ENCODE peak calls at places on chromosomes 2 and 18, in nine cellular contexts. One of them, this sample, is unnamed.

GRCh38 chr18:34867520-34867919 is 157.4 kb downstream of the DTNA start:
- DNase-seq in esophagus squamous epithelium: no peak
- DNase-seq in fibroblast of lung: no peak
- DNase-seq in tibial artery: no peak
- DNase-seq in substantia nigra: no peak
- DNase-seq in CD8-positive, alpha-beta memory T cell: no peak
- DNase-seq in DND-41: peak
- DNase-seq in HCT116: peak
- DNase-seq in H1: peak
- DNase-seq in this sample: no peak

GRCh38 chr2:55109219-55109891 is 59.1 kb upstream of the RTN4 start:
- DNase-seq in esophagus squamous epithelium: no peak
- DNase-seq in fibroblast of lung: peak
- DNase-seq in tibial artery: no peak
- DNase-seq in substantia nigra: no peak
- DNase-seq in CD8-positive, alpha-beta memory T cell: no peak
- DNase-seq in DND-41: no peak
- DNase-seq in HCT116: no peak
- DNase-seq in H1: no peak
- DNase-seq in this sample: no peak

GRCh38 chr2:42554392-42554791 is 14.0 kb upstream of the MTA3 start:
- DNase-seq in esophagus squamous epithelium: no peak
- DNase-seq in fibroblast of lung: no peak
- DNase-seq in tibial artery: no peak
- DNase-seq in substantia nigra: no peak
- DNase-seq in CD8-positive, alpha-beta memory T cell: no peak
- DNase-seq in DND-41: no peak
- DNase-seq in HCT116: no peak
- DNase-seq in H1: no peak
- DNase-seq in this sample: no peak

GRCh38 chr2:145798419-145798818 is 1278.5 kb upstream of the ZEB2 start:
- DNase-seq in esophagus squamous epithelium: no peak
- DNase-seq in fibroblast of lung: no peak
- DNase-seq in tibial artery: no peak
- DNase-seq in substantia nigra: no peak
- DNase-seq in CD8-positive, alpha-beta memory T cell: no peak
- DNase-seq in DND-41: no peak
- DNase-seq in HCT116: no peak
- DNase-seq in H1: no peak
- DNase-seq in this sample: no peak

GRCh38 chr18:8151176-8151575 is 458.1 kb upstream of the RAB12 start:
- DNase-seq in esophagus squamous epithelium: no peak
- DNase-seq in fibroblast of lung: peak
- DNase-seq in tibial artery: no peak
- DNase-seq in substantia nigra: no peak
- DNase-seq in CD8-positive, alpha-beta memory T cell: no peak
- DNase-seq in DND-41: no peak
- DNase-seq in HCT116: no peak
- DNase-seq in H1: no peak
- DNase-seq in this sample: no peak

GRCh38 chr18:77068321-77068841 is 64.2 kb downstream of the MBP start:
- DNase-seq in esophagus squamous epithelium: no peak
- DNase-seq in fibroblast of lung: peak
- DNase-seq in tibial artery: no peak
- DNase-seq in substantia nigra: no peak
- DNase-seq in CD8-positive, alpha-beta memory T cell: no peak
- DNase-seq in DND-41: no peak
- DNase-seq in HCT116: no peak
- DNase-seq in H1: no peak
- DNase-seq in this sample: peak

GRCh38 chr2:9087151-9087681 is 83.7 kb upstream of the MBOAT2 start:
- DNase-seq in esophagus squamous epithelium: no peak
- DNase-seq in fibroblast of lung: peak
- DNase-seq in tibial artery: no peak
- DNase-seq in substantia nigra: no peak
- DNase-seq in CD8-positive, alpha-beta memory T cell: no peak
- DNase-seq in DND-41: no peak
- DNase-seq in HCT116: no peak
- DNase-seq in H1: no peak
- DNase-seq in this sample: no peak

GRCh38 chr2:96180002-96180401 is 28.6 kb downstream of the STARD7 start:
- DNase-seq in esophagus squamous epithelium: no peak
- DNase-seq in fibroblast of lung: no peak
- DNase-seq in tibial artery: no peak
- DNase-seq in substantia nigra: no peak
- DNase-seq in CD8-positive, alpha-beta memory T cell: no peak
- DNase-seq in DND-41: no peak
- DNase-seq in HCT116: no peak
- DNase-seq in H1: no peak
- DNase-seq in this sample: no peak

GRCh38 chr18:57121542-57122112 is 25.3 kb upstream of the BOD1L2 start:
- DNase-seq in esophagus squamous epithelium: no peak
- DNase-seq in fibroblast of lung: no peak
- DNase-seq in tibial artery: no peak
- DNase-seq in substantia nigra: no peak
- DNase-seq in CD8-positive, alpha-beta memory T cell: no peak
- DNase-seq in DND-41: no peak
- DNase-seq in HCT116: no peak
- DNase-seq in H1: no peak
- DNase-seq in this sample: no peak

GRCh38 chr2:163157411-163157810 is 318.8 kb upstream of the KCNH7 start:
- DNase-seq in esophagus squamous epithelium: no peak
- DNase-seq in fibroblast of lung: peak
- DNase-seq in tibial artery: no peak
- DNase-seq in substantia nigra: no peak
- DNase-seq in CD8-positive, alpha-beta memory T cell: no peak
- DNase-seq in DND-41: no peak
- DNase-seq in HCT116: no peak
- DNase-seq in H1: no peak
- DNase-seq in this sample: no peak

GRCh38 chr18:57913686-57914085 is 110.6 kb upstream of the ATP8B1 start:
- DNase-seq in esophagus squamous epithelium: no peak
- DNase-seq in fibroblast of lung: no peak
- DNase-seq in tibial artery: no peak
- DNase-seq in substantia nigra: no peak
- DNase-seq in CD8-positive, alpha-beta memory T cell: no peak
- DNase-seq in DND-41: no peak
- DNase-seq in HCT116: no peak
- DNase-seq in H1: no peak
- DNase-seq in this sample: no peak

GRCh38 chr2:29949042-29949441 is 27.7 kb upstream of the ALK start:
- DNase-seq in esophagus squamous epithelium: no peak
- DNase-seq in fibroblast of lung: no peak
- DNase-seq in tibial artery: no peak
- DNase-seq in substantia nigra: no peak
- DNase-seq in CD8-positive, alpha-beta memory T cell: no peak
- DNase-seq in DND-41: no peak
- DNase-seq in HCT116: no peak
- DNase-seq in H1: no peak
- DNase-seq in this sample: no peak

GRCh38 chr2:39304200-39304599 is 60.4 kb upstream of the CDKL4 start:
- DNase-seq in esophagus squamous epithelium: no peak
- DNase-seq in fibroblast of lung: peak
- DNase-seq in tibial artery: no peak
- DNase-seq in substantia nigra: no peak
- DNase-seq in CD8-positive, alpha-beta memory T cell: no peak
- DNase-seq in DND-41: no peak
- DNase-seq in HCT116: no peak
- DNase-seq in H1: no peak
- DNase-seq in this sample: no peak

GRCh38 chr2:3870997-3871396 is 167.6 kb downstream of the DCDC2C start:
- DNase-seq in esophagus squamous epithelium: no peak
- DNase-seq in fibroblast of lung: no peak
- DNase-seq in tibial artery: no peak
- DNase-seq in substantia nigra: no peak
- DNase-seq in CD8-positive, alpha-beta memory T cell: no peak
- DNase-seq in DND-41: no peak
- DNase-seq in HCT116: no peak
- DNase-seq in H1: no peak
- DNase-seq in this sample: no peak

GRCh38 chr2:241116606-241117560 is 14.8 kb upstream of the MTERF4 start:
- DNase-seq in esophagus squamous epithelium: no peak
- DNase-seq in fibroblast of lung: no peak
- DNase-seq in tibial artery: no peak
- DNase-seq in substantia nigra: no peak
- DNase-seq in CD8-positive, alpha-beta memory T cell: no peak
- DNase-seq in DND-41: no peak
- DNase-seq in HCT116: no peak
- DNase-seq in H1: no peak
- DNase-seq in this sample: no peak

GRCh38 chr18:6734746-6735430 is 5.4 kb downstream of the ARHGAP28 start:
- DNase-seq in esophagus squamous epithelium: no peak
- DNase-seq in fibroblast of lung: no peak
- DNase-seq in tibial artery: no peak
- DNase-seq in substantia nigra: no peak
- DNase-seq in CD8-positive, alpha-beta memory T cell: no peak
- DNase-seq in DND-41: no peak
- DNase-seq in HCT116: no peak
- DNase-seq in H1: no peak
- DNase-seq in this sample: no peak

GRCh38 chr18:37497836-37498518 is 67.6 kb downstream of the CELF4 start:
- DNase-seq in esophagus squamous epithelium: no peak
- DNase-seq in fibroblast of lung: no peak
- DNase-seq in tibial artery: no peak
- DNase-seq in substantia nigra: no peak
- DNase-seq in CD8-positive, alpha-beta memory T cell: no peak
- DNase-seq in DND-41: no peak
- DNase-seq in HCT116: no peak
- DNase-seq in H1: no peak
- DNase-seq in this sample: no peak

GRCh38 chr2:7954223-7954622 is 727.6 kb upstream of the ID2 start:
- DNase-seq in esophagus squamous epithelium: no peak
- DNase-seq in fibroblast of lung: no peak
- DNase-seq in tibial artery: no peak
- DNase-seq in substantia nigra: no peak
- DNase-seq in CD8-positive, alpha-beta memory T cell: no peak
- DNase-seq in DND-41: no peak
- DNase-seq in HCT116: no peak
- DNase-seq in H1: no peak
- DNase-seq in this sample: no peak

GRCh38 chr2:163191372-163191771 is 352.8 kb upstream of the KCNH7 start:
- DNase-seq in esophagus squamous epithelium: no peak
- DNase-seq in fibroblast of lung: peak
- DNase-seq in tibial artery: no peak
- DNase-seq in substantia nigra: no peak
- DNase-seq in CD8-positive, alpha-beta memory T cell: no peak
- DNase-seq in DND-41: no peak
- DNase-seq in HCT116: peak
- DNase-seq in H1: no peak
- DNase-seq in this sample: no peak

GRCh38 chr18:23884712-23885375 is 129.7 kb upstream of the TTC39C start:
- DNase-seq in esophagus squamous epithelium: no peak
- DNase-seq in fibroblast of lung: no peak
- DNase-seq in tibial artery: no peak
- DNase-seq in substantia nigra: no peak
- DNase-seq in CD8-positive, alpha-beta memory T cell: no peak
- DNase-seq in DND-41: no peak
- DNase-seq in HCT116: no peak
- DNase-seq in H1: no peak
- DNase-seq in this sample: no peak
- H3K27ac ChIP-seq in esophagus squamous epithelium: peak
- H3K27ac ChIP-seq in fibroblast of lung: no peak
- H3K27ac ChIP-seq in tibial artery: peak
- H3K27ac ChIP-seq in substantia nigra: no peak
- H3K27ac ChIP-seq in CD8-positive, alpha-beta memory T cell: no peak
- H3K27ac ChIP-seq in DND-41: no peak
- H3K27ac ChIP-seq in HCT116: no peak
- H3K27ac ChIP-seq in H1: no peak
- H3K27ac ChIP-seq in this sample: no peak

DNA sequence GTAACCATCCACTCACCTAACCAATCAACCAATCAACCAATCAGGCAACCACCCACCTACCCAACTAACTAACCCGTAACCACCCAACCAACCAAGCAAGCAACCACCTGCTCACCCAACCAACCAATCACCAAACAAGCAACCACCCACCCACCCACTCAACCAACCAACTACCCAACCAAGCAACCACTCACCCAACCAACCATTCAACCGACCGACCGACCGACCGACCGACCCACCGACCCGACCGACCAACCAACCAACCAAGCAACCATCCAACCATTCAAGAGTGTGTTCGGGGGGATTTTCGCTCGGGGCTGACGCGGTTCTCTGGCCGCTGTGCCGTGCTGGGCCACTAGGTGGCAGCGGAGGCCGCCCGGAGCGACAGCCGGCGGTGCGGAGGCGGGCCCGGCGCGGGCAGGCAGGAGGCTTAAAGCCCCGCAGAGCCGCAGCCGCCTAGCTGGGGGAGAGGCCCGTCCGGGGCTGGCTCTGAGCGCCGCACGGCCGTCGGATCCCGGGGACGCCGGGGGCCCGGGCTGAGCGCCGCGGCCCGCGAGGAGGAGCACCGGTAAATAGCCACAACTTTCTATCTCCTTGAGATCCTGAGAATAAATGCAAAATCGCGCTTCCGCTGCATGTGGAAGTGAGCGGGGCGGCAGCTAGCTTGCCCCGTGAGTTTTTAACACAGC is at the start of gene MC5R:
- DNase-seq in esophagus squamous epithelium: no peak
- DNase-seq in fibroblast of lung: peak
- DNase-seq in tibial artery: no peak
- DNase-seq in substantia nigra: peak
- DNase-seq in CD8-positive, alpha-beta memory T cell: peak
- DNase-seq in DND-41: peak
- DNase-seq in HCT116: no peak
- DNase-seq in H1: no peak
- DNase-seq in this sample: peak
- H3K27ac ChIP-seq in esophagus squamous epithelium: no peak
- H3K27ac ChIP-seq in fibroblast of lung: no peak
- H3K27ac ChIP-seq in tibial artery: no peak
- H3K27ac ChIP-seq in substantia nigra: no peak
- H3K27ac ChIP-seq in CD8-positive, alpha-beta memory T cell: no peak
- H3K27ac ChIP-seq in DND-41: peak
- H3K27ac ChIP-seq in HCT116: no peak
- H3K27ac ChIP-seq in H1: no peak
- H3K27ac ChIP-seq in this sample: no peak

GRCh38 chr2:165011199-165011598 is 55.9 kb upstream of the SLC38A11 start:
- DNase-seq in esophagus squamous epithelium: no peak
- DNase-seq in fibroblast of lung: peak
- DNase-seq in tibial artery: no peak
- DNase-seq in substantia nigra: no peak
- DNase-seq in CD8-positive, alpha-beta memory T cell: no peak
- DNase-seq in DND-41: no peak
- DNase-seq in HCT116: no peak
- DNase-seq in H1: no peak
- DNase-seq in this sample: no peak
- H3K27ac ChIP-seq in esophagus squamous epithelium: no peak
- H3K27ac ChIP-seq in fibroblast of lung: no peak
- H3K27ac ChIP-seq in tibial artery: no peak
- H3K27ac ChIP-seq in substantia nigra: no peak
- H3K27ac ChIP-seq in CD8-positive, alpha-beta memory T cell: no peak
- H3K27ac ChIP-seq in DND-41: no peak
- H3K27ac ChIP-seq in HCT116: no peak
- H3K27ac ChIP-seq in H1: no peak
- H3K27ac ChIP-seq in this sample: no peak

DNA sequence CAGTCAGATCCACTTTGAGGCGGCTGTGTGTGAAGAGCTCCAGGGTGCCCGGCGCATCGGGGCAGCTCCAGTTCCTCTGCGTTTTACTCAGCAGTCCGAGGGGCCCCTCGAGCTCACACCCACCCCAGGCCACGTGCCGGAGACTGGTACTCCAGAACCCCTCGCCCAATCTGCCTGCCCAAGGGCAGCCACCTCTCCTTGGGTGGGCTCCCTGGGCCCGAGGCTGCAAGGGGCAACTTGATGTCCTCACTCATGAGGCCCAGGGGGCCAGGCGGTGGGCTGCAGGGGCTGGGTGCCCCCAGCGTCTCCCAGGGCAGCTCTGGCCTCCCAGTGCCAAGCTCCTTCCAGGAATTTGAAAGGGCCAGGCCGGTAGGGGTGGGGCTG is 16.6 kb downstream of the RAMP1 start:
- DNase-seq in esophagus squamous epithelium: no peak
- DNase-seq in fibroblast of lung: no peak
- DNase-seq in tibial artery: peak
- DNase-seq in substantia nigra: no peak
- DNase-seq in CD8-positive, alpha-beta memory T cell: no peak
- DNase-seq in DND-41: no peak
- DNase-seq in HCT116: no peak
- DNase-seq in H1: no peak
- DNase-seq in this sample: no peak
- H3K27ac ChIP-seq in esophagus squamous epithelium: no peak
- H3K27ac ChIP-seq in fibroblast of lung: no peak
- H3K27ac ChIP-seq in tibial artery: peak
- H3K27ac ChIP-seq in substantia nigra: no peak
- H3K27ac ChIP-seq in CD8-positive, alpha-beta memory T cell: no peak
- H3K27ac ChIP-seq in DND-41: no peak
- H3K27ac ChIP-seq in HCT116: no peak
- H3K27ac ChIP-seq in H1: no peak
- H3K27ac ChIP-seq in this sample: no peak

This sample was measured in CD4-positive, alpha-beta T cell.